ENCODE peak calls at places on chromosomes 12 and 14, in six cellular contexts. N, X, K, H, G and A are unnamed samples.

GRCh38 chr12:113659015-113659414 is 187.3 kb upstream of the LHX5 start:
- DNase-seq in G (no peak), X (no peak), H (no peak), N (no peak), K (no peak), A (no peak)

GRCh38 chr12:66915312-66915904 is 236.5 kb upstream of the GRIP1 start:
- DNase-seq in H (no peak), X (no peak), K (no peak), G (no peak), N (no peak), A (no peak)

GRCh38 chr14:68576496-68577244 is 216.2 kb downstream of the ZFP36L1 start:
- DNase-seq in N (no peak), X (no peak), K (peak), G (no peak), H (no peak), A (no peak)

GRCh38 chr14:61103541-61104339 is 122.7 kb downstream of the SLC38A6 start:
- DNase-seq in X (no peak), K (peak), N (no peak), H (peak), G (no peak), A (peak)

GRCh38 chr12:67940780-67941243 is 48.4 kb upstream of the IFNG-AS1 start:
- DNase-seq in H (peak), N (no peak), K (peak), X (no peak), G (no peak), A (no peak)

GRCh38 chr12:47828967-47829482 is 9.3 kb upstream of the HDAC7 start:
- DNase-seq in H (peak), X (peak), N (no peak), K (peak), G (no peak), A (peak)

GRCh38 chr14:23186913-23187654 is 3.6 kb upstream of the SLC7A8 start:
- DNase-seq in H (peak), X (no peak), N (peak), K (peak), G (no peak), A (no peak)

GRCh38 chr14:94423465-94424056 is 29.0 kb downstream of the SERPINA11 start:
- DNase-seq in N (peak), H (peak), K (peak), G (peak), X (peak), A (peak)

GRCh38 chr14:81309511-81309910 is 88.8 kb upstream of the GTF2A1 start:
- DNase-seq in K (no peak), N (no peak), G (no peak), X (no peak), H (no peak), A (no peak)

GRCh38 chr12:128510527-128510926 is 243.6 kb downstream of the TMEM132C start:
- DNase-seq in X (no peak), K (no peak), H (no peak), N (no peak), G (no peak), A (no peak)

GRCh38 chr12:22821985-22822384 is 197.0 kb downstream of the ETNK1 start:
- DNase-seq in G (no peak), N (no peak), H (peak), K (peak), X (no peak), A (no peak)

GRCh38 chr14:69242311-69243224 is 17.4 kb upstream of the GALNT16 start:
- DNase-seq in N (peak), G (no peak), K (peak), H (peak), X (no peak), A (peak)

GRCh38 chr12:52945389-52946232 is 3.3 kb upstream of the KRT18 start:
- DNase-seq in X (no peak), H (peak), K (peak), G (no peak), N (no peak), A (no peak)

GRCh38 chr14:69281450-69282169 is 21.7 kb downstream of the GALNT16 start:
- DNase-seq in N (no peak), K (no peak), H (no peak), G (no peak), X (peak), A (no peak)

GRCh38 chr12:107429006-107429698 is 256.4 kb upstream of the PWP1 start:
- DNase-seq in K (no peak), H (no peak), G (no peak), N (no peak), X (no peak), A (no peak)

GRCh38 chr14:72745546-72745945 is 148.4 kb downstream of the DPF3 start:
- DNase-seq in K (peak), G (no peak), H (no peak), X (no peak), N (no peak), A (peak)

GRCh38 chr12:54215990-54216579 is 27.3 kb upstream of the SMUG1 start:
- DNase-seq in X (peak), H (peak), G (no peak), N (no peak), K (no peak), A (peak)

GRCh38 chr12:48454675-48455074 is 17.7 kb upstream of the ANP32D start:
- DNase-seq in H (peak), G (no peak), K (peak), X (no peak), N (peak), A (no peak)

GRCh38 chr12:47744005-47744651 is 14.6 kb downstream of the RAPGEF3 start:
- DNase-seq in H (peak), X (no peak), N (peak), K (no peak), G (no peak), A (no peak)

GRCh38 chr12:107917912-107918800 is 143.7 kb downstream of the ASCL4 start:
- DNase-seq in G (no peak), N (peak), X (no peak), H (peak), K (peak), A (no peak)

GRCh38 chr14:77067632-77068514 is 30.2 kb upstream of the CIPC start:
- DNase-seq in K (peak), G (peak), X (peak), H (peak), N (peak), A (peak)

GRCh38 chr14:34935552-34935951 is 47.2 kb upstream of the SRP54 start:
- DNase-seq in K (no peak), G (no peak), N (no peak), H (no peak), X (no peak), A (no peak)

GRCh38 chr12:57552306-57552651 is 2.4 kb downstream of the KIF5A start:
- DNase-seq in K (no peak), X (no peak), N (no peak), G (no peak), H (no peak), A (no peak)
- H3K27ac ChIP-seq in K (no peak), X (no peak), N (no peak), G (no peak), H (no peak), A (no peak)

GRCh38 chr12:11171953-11172675 is 1.1 kb downstream of the SMIM10L1 start:
- DNase-seq in N (peak), H (peak), G (no peak), K (peak), X (no peak), A (no peak)
- H3K27ac ChIP-seq in N (peak), H (no peak), G (peak), K (peak), X (peak), A (no peak)

GRCh38 chr12:116278259-116278595 is 734 bp upstream of the MED13L start:
- DNase-seq in K (no peak), N (no peak), X (no peak), H (no peak), G (no peak), A (no peak)
- H3K27ac ChIP-seq in K (peak), N (no peak), X (peak), H (peak), G (peak), A (peak)

GRCh38 chr12:26496170-26496569 is 300.8 kb downstream of the SSPN start:
- DNase-seq in K (no peak), H (no peak), G (no peak), N (no peak), X (no peak), A (no peak)
- H3K27ac ChIP-seq in K (no peak), H (no peak), G (no peak), N (no peak), X (no peak), A (no peak)